ENCODE peak calls at places on chromosomes 4 and X, in five cellular contexts. Y is H1, F is GM12878, T is HCT116, P is HepG2. X is an unnamed sample.

GRCh38 chrX:133935096-133935495 is 50.3 kb downstream of the GPC3 start:
- DNase-seq in Y (no peak), F (no peak), T (no peak), P (no peak), X (no peak)

GRCh38 chrX:118226060-118226428 is 109.4 kb upstream of the KLHL13 start:
- DNase-seq in Y (no peak), F (peak), T (no peak), P (peak), X (peak)

GRCh38 chr4:146916479-146917076 is 29.1 kb downstream of the TTC29 start:
- DNase-seq in Y (no peak), F (peak), T (peak), P (peak), X (peak)

GRCh38 chr4:3307486-3307885 is 14.7 kb downstream of the RGS12 start:
- DNase-seq in Y (no peak), F (no peak), T (no peak), P (no peak), X (no peak)

GRCh38 chrX:101740642-101741041 is 81.0 kb upstream of the ARMCX2 start:
- DNase-seq in Y (no peak), F (no peak), T (no peak), P (no peak), X (no peak)

GRCh38 chr4:4860803-4861591 is 1.5 kb downstream of the MSX1 start:
- DNase-seq in Y (peak), F (no peak), T (no peak), P (peak), X (no peak)

GRCh38 chrX:46278591-46278990 is 266.6 kb downstream of the ZNF674 start:
- DNase-seq in Y (no peak), F (no peak), T (no peak), P (no peak), X (no peak)

GRCh38 chr4:136662539-136662938 is 869.8 kb downstream of the PCDH18 start:
- DNase-seq in Y (no peak), F (no peak), T (no peak), P (no peak), X (no peak)

GRCh38 chrX:56069299-56069941 is 162.7 kb upstream of the KLF8 start:
- DNase-seq in Y (no peak), F (no peak), T (no peak), P (no peak), X (no peak)

GRCh38 chrX:49155243-49155899 is 7.2 kb upstream of the MAGIX start:
- DNase-seq in Y (peak), F (no peak), T (peak), P (no peak), X (peak)

GRCh38 chrX:2549874-2550273 is 49.1 kb upstream of the DHRSX start:
- DNase-seq in Y (no peak), F (no peak), T (no peak), P (no peak), X (no peak)

GRCh38 chr4:153018716-153019115 is 82.6 kb downstream of the FHDC1 start:
- DNase-seq in Y (no peak), F (no peak), T (no peak), P (no peak), X (no peak)

GRCh38 chrX:10360121-10360520 is 203.3 kb downstream of the CLCN4 start:
- DNase-seq in Y (no peak), F (no peak), T (no peak), P (no peak), X (no peak)
- TF ChIP-seq SRF in Y (no peak), F (no peak), T (no peak), P (no peak), X (no peak)

GRCh38 chr4:76607266-76607799 is 172.3 kb downstream of the SHROOM3 start:
- DNase-seq in Y (no peak), F (peak), T (no peak), P (no peak), X (no peak)
- TF ChIP-seq SRF in Y (no peak), F (peak), T (no peak), P (no peak), X (no peak)

DNA sequence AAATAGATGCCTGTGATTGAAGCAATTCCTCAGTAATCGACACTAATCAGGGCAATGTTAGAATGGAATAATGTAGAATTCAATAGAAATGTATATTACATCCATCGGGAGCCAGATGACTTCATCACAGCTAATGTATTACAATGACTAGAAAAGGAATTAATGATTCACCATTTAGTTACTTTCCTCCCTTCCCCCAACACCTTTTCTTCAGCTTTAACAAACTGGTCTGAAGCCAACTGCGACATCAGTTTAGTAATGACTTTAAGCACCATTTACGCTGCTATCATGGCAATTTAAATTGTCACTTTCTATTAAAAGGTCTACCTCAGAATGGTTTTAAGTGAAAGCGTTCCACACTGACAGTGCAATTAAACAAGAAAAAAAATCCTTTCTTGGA is 45.1 kb downstream of the SUPT20HL2 start:
- DNase-seq in Y (no peak), F (no peak), T (no peak), P (no peak), X (no peak)
- TF ChIP-seq SRF in Y (no peak), F (no peak), T (no peak), P (no peak), X (no peak)

GRCh38 chr4:104728380-104729122 is 233.9 kb upstream of the CXXC4 start:
- DNase-seq in Y (no peak), F (no peak), T (peak), P (peak), X (no peak)
- TF ChIP-seq SRF in Y (no peak), F (no peak), T (peak), P (no peak), X (no peak)